ENCODE peak calls at places on chromosomes 3 and 15, in six cellular contexts. Y is effector memory CD4-positive, alpha-beta T cell; C is stomach; L is heart left ventricle; H is brain microvascular endothelial cell; R is ovary. M is an unnamed sample. For H3K36me3, the result is how much of the 10 kb centered on the place peaks cover.

GRCh38 chr3:69250014-69250413 is 127.6 kb upstream of the LMOD3 start:
- DNase-seq in L (peak), Y (peak), H (no peak), C (peak), R (no peak), M (peak)

GRCh38 chr3:71579934-71580318 is 3.6 kb downstream of the FOXP1 start:
- DNase-seq in C (no peak), H (peak), L (no peak), Y (no peak), R (no peak), M (no peak)

GRCh38 chr3:115627180-115628074 is 4.1 kb downstream of the GAP43 start:
- DNase-seq in R (no peak), H (no peak), C (no peak), L (no peak), Y (no peak), M (no peak)

GRCh38 chr3:125431391-125431790 is 56.3 kb upstream of the ZNF148 start:
- DNase-seq in H (peak), L (no peak), R (no peak), C (no peak), Y (no peak), M (no peak)

GRCh38 chr3:10492351-10493201 is 12.8 kb downstream of the ATP2B2 start:
- DNase-seq in H (no peak), L (no peak), Y (no peak), C (no peak), R (no peak), M (no peak)

GRCh38 chr3:122132949-122133540 is 50.4 kb upstream of the CASR start:
- DNase-seq in L (no peak), C (no peak), R (no peak), H (no peak), Y (no peak), M (no peak)

GRCh38 chr3:53236112-53236841 is 19.5 kb downstream of the TKT start:
- DNase-seq in L (peak), C (peak), H (peak), R (peak), Y (no peak), M (no peak)

GRCh38 chr3:115423170-115423569 is 200.1 kb upstream of the GAP43 start:
- DNase-seq in H (no peak), R (no peak), C (no peak), Y (no peak), L (no peak), M (no peak)

GRCh38 chr3:88542916-88543315 is 393.2 kb downstream of the C3orf38 start:
- DNase-seq in C (no peak), Y (no peak), H (no peak), L (no peak), R (no peak), M (no peak)

GRCh38 chr3:197801801-197802504 is 10.9 kb downstream of the LRCH3 start:
- DNase-seq in C (no peak), R (no peak), L (no peak), Y (no peak), H (no peak), M (peak)

GRCh38 chr15:96837241-96837970 is 506.9 kb downstream of the NR2F2 start:
- DNase-seq in L (no peak), R (no peak), C (no peak), Y (no peak), H (no peak), M (no peak)

GRCh38 chr3:174619244-174619643 is 239.9 kb upstream of the NAALADL2 start:
- DNase-seq in H (no peak), L (no peak), Y (no peak), R (no peak), C (no peak), M (no peak)

GRCh38 chr3:142987080-142987700 is 14.2 kb upstream of the U2SURP start:
- DNase-seq in C (no peak), R (no peak), H (peak), L (no peak), Y (no peak), M (peak)

GRCh38 chr3:114408763-114409162 is 114.9 kb downstream of the TIGIT start:
- DNase-seq in C (no peak), Y (no peak), H (no peak), L (no peak), R (no peak), M (no peak)

GRCh38 chr3:164230385-164231094 is 847.8 kb downstream of the SI start:
- DNase-seq in C (no peak), H (no peak), L (no peak), R (no peak), Y (no peak), M (no peak)

GRCh38 chr3:160038862-160039562 is 50.4 kb downstream of the IL12A start:
- DNase-seq in Y (no peak), L (peak), R (no peak), H (no peak), C (peak), M (no peak)

GRCh38 chr3:160278210-160278609 is 53.0 kb downstream of the C3orf80 start:
- DNase-seq in Y (no peak), L (no peak), C (no peak), R (no peak), H (no peak), M (no peak)

GRCh38 chr15:52337961-52338535 is 42.4 kb upstream of the MYO5C start:
- DNase-seq in H (no peak), L (no peak), R (no peak), Y (no peak), C (no peak), M (no peak)

GRCh38 chr3:107740992-107741896 is 218.5 kb downstream of the BBX start:
- DNase-seq in Y (no peak), R (no peak), L (no peak), H (no peak), C (no peak), M (no peak)

GRCh38 chr3:127600749-127601456 is 2.7 kb downstream of the MCM2 start:
- DNase-seq in C (no peak), R (no peak), L (no peak), Y (no peak), H (no peak), M (no peak)

GRCh38 chr15:101189708-101190107 is 62.1 kb downstream of the CHSY1 start:
- DNase-seq in L (no peak), R (no peak), H (no peak), C (no peak), Y (no peak), M (no peak)

GRCh38 chr3:48088056-48088748 is 72.0 kb upstream of the MAP4 start:
- DNase-seq in Y (no peak), H (peak), C (peak), R (no peak), L (peak), M (no peak)

GRCh38 chr3:32456429-32457130 is 46.1 kb downstream of the CMTM6 start:
- DNase-seq in Y (no peak), R (no peak), C (no peak), H (no peak), L (no peak), M (no peak)
- H3K27ac ChIP-seq in Y (peak), R (no peak), C (no peak), H (no peak), L (no peak), M (no peak)

GRCh38 chr3:123799544-123800351 is 84.4 kb downstream of the MYLK start:
- DNase-seq in C (no peak), Y (no peak), R (no peak), L (no peak), H (peak), M (no peak)
- H3K4me3 ChIP-seq in C (no peak), Y (no peak), R (no peak), L (no peak), H (peak), M (no peak)

DNA sequence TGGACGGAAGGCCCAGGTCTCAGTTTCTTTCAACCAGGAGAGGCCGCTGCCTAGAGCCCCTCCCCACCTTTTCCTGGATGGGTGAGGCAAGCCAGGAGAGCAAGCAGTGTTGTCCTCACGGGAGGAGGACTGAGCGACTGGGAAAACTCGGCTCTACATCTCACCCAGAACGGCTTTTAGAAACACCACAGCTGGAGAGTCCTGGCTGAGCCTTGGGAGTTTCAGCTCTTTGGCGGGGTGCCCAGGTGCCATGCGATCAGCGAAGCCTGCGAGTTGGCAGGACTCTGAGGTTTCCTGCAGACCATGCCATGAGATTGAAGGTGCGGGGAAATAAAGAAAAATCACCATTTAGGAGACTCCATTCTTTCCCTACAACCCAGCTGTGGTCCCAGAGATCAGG is 26.0 kb downstream of the PPCDC start:
- DNase-seq in Y (no peak), R (peak), H (no peak), L (peak), C (peak), M (peak)
- H3K36me3 ChIP-seq in Y (under half), R (under half), H (under half), L (under half), C (under half), M (under half)

GRCh38 chr15:53721334-53722087 is 38.0 kb downstream of the WDR72 start:
- DNase-seq in H (no peak), R (no peak), C (no peak), L (no peak), Y (no peak), M (no peak)
- H3K27ac ChIP-seq in H (no peak), R (no peak), C (no peak), L (no peak), Y (no peak), M (no peak)

GRCh38 chr3:195537995-195538394 is 5.1 kb downstream of the PPP1R2 start:
- DNase-seq in C (no peak), L (no peak), Y (no peak), R (no peak), H (no peak), M (peak)
- H3K4me3 ChIP-seq in C (no peak), L (no peak), Y (peak), R (no peak), H (no peak), M (peak)

DNA sequence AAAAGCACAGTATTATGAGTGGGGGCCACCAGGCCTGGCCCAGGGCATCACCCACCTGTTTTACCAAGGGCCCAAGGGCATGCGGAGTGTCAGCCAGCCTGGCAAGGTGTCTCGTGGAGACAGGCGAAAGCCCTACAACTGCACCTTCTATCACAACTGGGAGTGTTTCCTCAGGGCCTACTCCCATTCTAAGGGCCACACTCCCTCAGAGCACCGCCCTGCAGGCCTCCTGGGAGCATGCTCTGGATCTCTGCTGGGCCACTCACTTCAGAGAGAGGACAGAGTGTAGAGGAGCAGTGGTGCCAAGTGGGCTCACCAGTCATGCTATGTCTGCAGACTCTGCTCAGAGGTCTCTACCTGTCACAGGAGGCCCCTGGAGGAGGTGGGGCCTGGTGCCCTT is 21.2 kb upstream of the CLK3 start:
- DNase-seq in L (no peak), H (no peak), C (no peak), Y (no peak), R (no peak), M (no peak)
- H3K36me3 ChIP-seq in L (under half), H (under half), C (half or more), Y (half or more), R (under half), M (under half)

DNA sequence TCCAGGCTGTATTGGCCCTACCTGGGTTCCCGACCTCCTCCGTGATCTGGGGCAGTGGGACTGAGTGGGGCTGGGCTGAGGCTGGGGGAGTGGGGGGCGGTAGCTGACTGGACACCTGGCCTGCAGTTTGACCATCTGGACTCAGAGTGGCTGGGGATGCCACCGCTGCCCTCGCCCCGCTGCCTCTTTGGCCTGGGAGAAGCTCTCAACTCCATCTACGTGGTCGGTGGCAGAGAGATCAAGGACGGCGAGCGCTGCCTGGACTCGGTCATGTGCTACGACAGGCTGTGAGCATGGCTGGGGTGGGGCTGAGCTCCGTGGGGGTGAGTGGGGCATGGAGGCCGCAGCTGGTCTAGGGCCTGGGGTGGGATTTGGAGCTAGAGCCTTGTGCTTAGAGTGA is 2.7 kb downstream of the KLHL40 start:
- DNase-seq in H (no peak), C (no peak), L (no peak), Y (no peak), R (no peak), M (no peak)
- H3K27ac ChIP-seq in H (no peak), C (no peak), L (no peak), Y (no peak), R (no peak), M (no peak)

GRCh38 chr3:192919895-192920294 is 2.2 kb upstream of the MB21D2 start:
- DNase-seq in Y (no peak), R (no peak), C (no peak), H (no peak), L (no peak), M (no peak)
- H3K4me3 ChIP-seq in Y (no peak), R (no peak), C (no peak), H (no peak), L (no peak), M (no peak)

GRCh38 chr3:14063152-14063551 is 61.5 kb downstream of the CHCHD4 start:
- DNase-seq in L (no peak), Y (no peak), R (no peak), H (no peak), C (no peak), M (no peak)
- H3K36me3 ChIP-seq in L (under half), Y (under half), R (under half), H (under half), C (under half), M (under half)